ENCODE peak calls at places on chromosomes 3 and 15, in four cellular contexts. T is foreskin fibroblast, Z is cardiac fibroblast, R is cardiac muscle cell. V is an unnamed sample.
A peak's percentile ranks its signal among the peaks of the same experiment; 100 is the strongest.

GRCh38 chr3:163476179-163476578 is 1602.1 kb downstream of the SI start:
- DNase-seq in T (no peak), Z (peak; percentile 2), R (no peak), V (no peak)

GRCh38 chr3:49017646-49017977 is 768 bp downstream of the DALRD3 start:
- DNase-seq in R (no peak), Z (no peak), T (no peak), V (no peak)

GRCh38 chr3:185874119-185874518 is 49.3 kb upstream of the IGF2BP2 start:
- DNase-seq in T (no peak), Z (no peak), R (no peak), V (no peak)

GRCh38 chr3:42658091-42658770 is 4.7 kb downstream of the ZBTB47 start:
- DNase-seq in T (no peak), R (no peak), Z (no peak), V (no peak)

GRCh38 chr15:34154725-34155204 is 52.9 kb downstream of the PGBD4 start:
- DNase-seq in R (peak; percentile 2), Z (peak; percentile 76), T (peak; percentile 18), V (no peak)

GRCh38 chr15:71937650-71938311 is 127.4 kb downstream of the NR2E3 start:
- DNase-seq in R (no peak), T (no peak), Z (no peak), V (no peak)

GRCh38 chr3:183489455-183490210 is 61.2 kb upstream of the MCF2L2 start:
- DNase-seq in T (no peak), R (peak; percentile 23), Z (peak; percentile 42), V (no peak)

GRCh38 chr3:194854290-194855024 is 168.8 kb downstream of the FAM43A start:
- DNase-seq in T (no peak), Z (no peak), R (no peak), V (no peak)

GRCh38 chr15:80777836-80778620 is 1.1 kb upstream of the CEMIP start:
- DNase-seq in T (no peak), Z (peak; percentile 8), R (no peak), V (no peak)

GRCh38 chr3:25648107-25648535 is 16.6 kb downstream of the TOP2B start:
- DNase-seq in T (peak; percentile 60), R (peak; percentile 88), Z (peak; percentile 89), V (no peak)

GRCh38 chr3:119359476-119359998 is 65.4 kb downstream of the ARHGAP31 start:
- DNase-seq in R (no peak), Z (no peak), T (no peak), V (no peak)

GRCh38 chr15:72198410-72199270 is 1.1 kb upstream of the GRAMD2A start:
- DNase-seq in Z (no peak), R (no peak), T (no peak), V (no peak)

GRCh38 chr3:36988336-36988735 is 4.6 kb downstream of the EPM2AIP1 start:
- DNase-seq in T (no peak), R (no peak), Z (no peak), V (no peak)

GRCh38 chr3:21543380-21544075 is 207.5 kb downstream of the ZNF385D start:
- DNase-seq in T (no peak), R (no peak), Z (no peak), V (no peak)

GRCh38 chr3:134394380-134394779 is 20.1 kb upstream of the AMOTL2 start:
- DNase-seq in T (no peak), Z (no peak), R (no peak), V (no peak)

GRCh38 chr15:68224546-68225250 is 4.8 kb downstream of the CLN6 start:
- DNase-seq in Z (no peak), R (no peak), T (no peak), V (no peak)

GRCh38 chr15:81419304-81419943 is 45.4 kb upstream of the TMC3 start:
- DNase-seq in R (no peak), T (peak; percentile 62), Z (peak; percentile 37), V (peak; percentile 5)

GRCh38 chr3:143170676-143171075 is 51.1 kb downstream of the CHST2 start:
- DNase-seq in Z (peak; percentile 66), T (no peak), R (peak; percentile 58), V (no peak)

DNA sequence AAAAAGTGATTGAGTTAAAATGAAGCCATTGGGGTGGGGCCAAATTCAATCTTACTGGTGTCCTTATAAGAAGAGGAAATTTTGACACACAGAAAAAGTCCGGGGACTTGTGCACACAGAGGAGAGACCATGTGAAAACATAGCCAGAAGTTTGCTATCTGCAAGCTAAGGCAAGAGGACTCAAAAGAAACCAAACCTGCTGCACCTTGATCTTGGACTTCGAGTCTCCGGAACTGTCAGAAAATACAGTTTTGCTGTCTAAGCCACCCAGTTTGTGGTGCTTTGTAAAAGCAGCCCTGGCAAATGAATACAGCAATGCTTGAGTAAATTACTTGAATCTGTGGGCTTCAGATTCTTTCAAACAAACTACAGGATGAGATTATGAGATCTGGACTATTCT is 53.7 kb upstream of the SSR3 start:
- DNase-seq in T (no peak), Z (no peak), R (no peak), V (no peak)
- H3K4me3 ChIP-seq in T (no peak overlapping the region), Z (no peak overlapping the region), R (no peak overlapping the region), V (no peak overlapping the region)

GRCh38 chr15:29322407-29322806 is 52.8 kb upstream of the NSMCE3 start:
- DNase-seq in T (no peak), R (peak; percentile 61), Z (peak; percentile 13), V (no peak)

GRCh38 chr15:29316422-29316821 is 46.8 kb upstream of the NSMCE3 start:
- DNase-seq in Z (no peak), T (no peak), R (peak; percentile 13), V (no peak)

GRCh38 chr15:29324746-29325145 is 55.1 kb upstream of the NSMCE3 start:
- DNase-seq in T (no peak), Z (peak; percentile 28), R (peak; percentile 25), V (no peak)

GRCh38 chr15:29323557-29323956 is 53.9 kb upstream of the NSMCE3 start:
- DNase-seq in T (no peak), R (no peak), Z (no peak), V (no peak)

GRCh38 chr15:29319823-29320222 is 50.2 kb upstream of the NSMCE3 start:
- DNase-seq in T (no peak), R (no peak), Z (no peak), V (no peak)
- H3K4me3 ChIP-seq in T (no peak overlapping the region), R (no peak overlapping the region), Z (no peak overlapping the region), V (no peak overlapping the region)

GRCh38 chr3:50662408-50662807 is 12.3 kb upstream of the DOCK3 start:
- DNase-seq in Z (no peak), R (no peak), T (no peak), V (no peak)

GRCh38 chr3:50664959-50665602 is 9.6 kb upstream of the DOCK3 start:
- DNase-seq in Z (no peak), R (no peak), T (no peak), V (no peak)

GRCh38 chr3:50671331-50671730 is 3.4 kb upstream of the DOCK3 start:
- DNase-seq in R (peak; percentile 70), T (peak; percentile 76), Z (peak; percentile 81), V (peak; percentile 70)

GRCh38 chr3:50665603-50666115 is 9.1 kb upstream of the DOCK3 start:
- DNase-seq in R (no peak), Z (no peak), T (no peak), V (no peak)

GRCh38 chr3:50666801-50667200 is 7.9 kb upstream of the DOCK3 start:
- DNase-seq in T (no peak), R (no peak), Z (no peak), V (no peak)
- H3K4me3 ChIP-seq in T (no peak overlapping the region), R (no peak overlapping the region), Z (no peak overlapping the region), V (no peak overlapping the region)

DNA sequence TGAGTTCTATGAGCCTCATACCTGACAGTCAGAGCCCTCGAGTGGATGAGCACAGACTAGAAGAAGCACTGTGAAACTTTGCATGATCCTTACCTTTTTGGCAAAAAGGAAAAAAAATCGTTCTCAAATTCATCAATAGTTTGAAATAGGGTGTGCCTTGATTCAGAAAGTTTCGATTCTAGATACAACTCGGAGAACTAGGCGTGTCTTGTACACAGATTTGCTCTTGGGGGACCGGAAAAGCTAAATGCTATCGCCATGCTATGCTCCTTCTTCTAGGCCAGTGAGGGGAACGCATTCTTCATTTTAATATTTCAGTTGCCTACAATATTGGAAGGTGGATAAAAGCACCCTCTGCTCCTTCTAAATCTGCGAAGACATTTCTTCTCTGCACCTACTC is 25.0 kb downstream of the CD86 start:
- DNase-seq in T (no peak), Z (no peak), R (no peak), V (no peak)
- H3K4me3 ChIP-seq in T (no peak overlapping the region), Z (no peak overlapping the region), R (no peak overlapping the region), V (no peak overlapping the region)

GRCh38 chr3:150764607-150765366 is 1.8 kb upstream of the SIAH2 start:
- DNase-seq in R (no peak), Z (no peak), T (no peak), V (no peak)
- H3K4me3 ChIP-seq in R (no peak overlapping the region), Z (no peak overlapping the region), T (peak overlapping the region; percentile 21), V (no peak overlapping the region)

DNA sequence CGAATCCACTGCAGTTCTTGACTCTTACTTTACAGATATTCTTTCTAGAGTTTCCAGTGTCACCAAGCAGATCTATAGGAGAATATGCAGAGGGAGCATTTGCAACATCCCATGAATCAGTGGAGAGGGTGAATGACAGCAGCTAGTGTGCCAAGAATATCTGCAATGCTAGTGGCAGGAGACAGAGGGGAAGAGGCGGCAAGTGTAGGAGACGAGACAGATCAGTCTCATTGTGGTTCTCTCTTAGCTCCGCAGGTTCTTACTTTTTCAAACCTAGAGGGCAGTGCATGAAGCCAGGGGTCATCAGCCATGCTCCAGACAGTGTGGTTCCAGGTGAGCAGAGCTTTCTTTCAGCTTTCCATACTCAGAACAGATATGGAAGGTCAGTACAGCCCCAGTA is 749 bp downstream of the ZNF619 start:
- DNase-seq in T (no peak), R (no peak), Z (peak; percentile 16), V (no peak)
- H3K4me3 ChIP-seq in T (peak overlapping the region; percentile 73), R (no peak overlapping the region), Z (peak overlapping the region; percentile 84), V (peak overlapping the region; percentile 88)

DNA sequence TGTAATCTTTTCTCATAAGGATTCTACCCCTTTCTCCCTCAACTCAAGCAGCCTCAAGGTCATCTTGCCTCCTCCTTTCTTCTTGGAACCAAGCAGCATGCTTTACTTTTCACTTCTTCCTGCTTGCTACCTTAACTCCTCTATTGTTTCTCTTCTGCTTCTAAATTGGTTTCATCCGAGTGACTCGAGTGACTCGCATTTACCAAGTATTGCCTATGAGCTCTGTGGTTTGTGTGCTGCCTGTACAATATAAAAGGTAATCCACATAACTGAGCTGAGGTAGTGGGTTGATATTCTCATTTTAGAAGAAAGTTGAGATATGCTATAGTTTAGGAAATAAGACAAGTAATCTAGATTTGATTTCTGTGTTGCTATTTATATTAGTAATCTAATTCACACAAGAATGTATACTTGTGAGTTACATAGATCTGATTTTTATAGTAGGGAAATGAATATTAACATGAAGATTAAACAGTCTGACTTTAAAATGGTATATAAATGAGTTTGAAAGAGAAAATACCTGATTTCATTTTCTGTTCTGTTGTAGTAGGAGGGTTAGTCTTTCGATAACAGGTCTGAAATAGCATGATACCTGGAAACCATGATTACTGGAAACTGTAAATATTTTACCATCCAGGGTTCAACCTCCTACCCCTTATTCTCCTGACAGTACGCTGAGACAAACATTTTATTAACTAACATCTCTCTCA is 5.5 kb downstream of the HHLA2 start:
- DNase-seq in T (no peak), Z (peak; percentile 8), R (no peak), V (no peak)
- H3K4me3 ChIP-seq in T (no peak overlapping the region), Z (no peak overlapping the region), R (no peak overlapping the region), V (no peak overlapping the region)

DNA sequence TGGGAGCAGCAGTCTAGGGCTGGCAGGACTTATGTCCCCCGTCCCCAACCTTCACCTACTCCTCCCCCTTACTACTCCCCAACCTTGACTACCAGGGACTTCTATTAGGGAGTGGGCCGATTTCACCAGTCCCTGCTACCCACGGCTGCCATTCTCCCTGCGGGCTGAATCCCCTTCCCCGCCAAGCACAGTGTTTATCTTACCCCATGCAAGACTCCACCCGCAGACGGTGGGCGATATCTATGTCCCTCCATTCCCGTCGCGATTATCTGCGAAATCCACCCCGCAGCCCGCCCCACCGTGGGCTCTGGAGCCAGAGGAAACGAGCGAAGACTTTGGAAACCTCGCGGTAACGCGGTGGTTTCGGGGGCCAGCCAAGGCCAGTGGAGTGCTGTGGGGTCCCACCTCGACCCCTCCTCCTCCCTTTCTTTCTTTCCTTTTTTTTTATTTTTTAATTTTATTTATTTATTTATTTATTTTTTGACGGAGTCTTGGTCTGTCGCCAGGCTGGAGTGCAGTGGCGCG is 4.7 kb downstream of the ISLR2 start:
- DNase-seq in R (no peak), Z (no peak), T (no peak), V (no peak)
- H3K4me3 ChIP-seq in R (peak overlapping the region; percentile 34), Z (no peak overlapping the region), T (no peak overlapping the region), V (no peak overlapping the region)

V was measured in retinal pigment epithelial cell.